ENCODE peak calls at places on chromosome 17, in ten cellular contexts. A is IMR-90; K is stomach; J is heart right ventricle; W is heart left ventricle; C is SK-N-SH; I is body of pancreas; S is CD8-positive, alpha-beta memory T cell; O is GM23338; X is vagina. F is an unnamed sample. For H3K4me1 and H3K27me3, the result is how much of the 10 kb centered on the place peaks cover.

GRCh38 chr17:5329784-5330557 is 47.9 kb downstream of the RABEP1 start:
- DNase-seq in A (peak), K (no peak), J (no peak), W (no peak), C (no peak), I (no peak), S (peak), O (no peak), X (no peak), F (no peak)

GRCh38 chr17:34623856-34624766 is 44.7 kb downstream of the TMEM132E start:
- DNase-seq in A (no peak), K (no peak), J (no peak), W (no peak), C (no peak), I (no peak), S (no peak), O (no peak), X (no peak), F (no peak)

GRCh38 chr17:50865060-50865867 is 890 bp downstream of the TOB1 start:
- DNase-seq in A (peak), K (peak), J (peak), W (peak), C (peak), I (peak), S (peak), O (peak), X (peak), F (peak)

GRCh38 chr17:69567130-69567529 is 152.6 kb downstream of the MAP2K6 start:
- DNase-seq in A (peak), K (no peak), J (no peak), W (no peak), C (no peak), I (no peak), S (no peak), O (peak), X (no peak), F (no peak)

GRCh38 chr17:61495161-61495857 is 43.1 kb downstream of the TBX4 start:
- DNase-seq in A (peak), K (no peak), J (no peak), W (no peak), C (no peak), I (no peak), S (no peak), O (no peak), X (no peak), F (no peak)

GRCh38 chr17:45265823-45266222 is 3.9 kb upstream of the SPATA32 start:
- DNase-seq in A (peak), K (no peak), J (no peak), W (no peak), C (no peak), I (no peak), S (no peak), O (no peak), X (no peak), F (no peak)

GRCh38 chr17:20122236-20122879 is 113.2 kb downstream of the SPECC1 start:
- DNase-seq in A (no peak), K (no peak), J (peak), W (no peak), C (no peak), I (no peak), S (no peak), O (no peak), X (no peak), F (no peak)

GRCh38 chr17:10649602-10650001 is 7.5 kb downstream of the MYH3 start:
- DNase-seq in A (no peak), K (no peak), J (no peak), W (no peak), C (no peak), I (no peak), S (no peak), O (no peak), X (no peak), F (no peak)

GRCh38 chr17:3012926-3013581 is 50.4 kb downstream of the OR1D5 start:
- DNase-seq in A (peak), K (peak), J (peak), W (peak), C (peak), I (peak), S (peak), O (peak), X (no peak), F (peak)

GRCh38 chr17:79947351-79948031 is 88.2 kb downstream of the TBC1D16 start:
- DNase-seq in A (peak), K (no peak), J (no peak), W (peak), C (no peak), I (no peak), S (no peak), O (no peak), X (no peak), F (no peak)
- H3K27ac ChIP-seq in A (no peak), K (no peak), J (no peak), W (no peak), C (no peak), I (no peak), S (no peak), O (peak), X (no peak), F (no peak)

GRCh38 chr17:74460996-74461395 is 5.4 kb upstream of the CD300A start:
- DNase-seq in A (no peak), K (no peak), J (no peak), W (no peak), C (no peak), I (no peak), S (no peak), O (no peak), X (no peak), F (no peak)

GRCh38 chr17:74457820-74458166 is 8.6 kb upstream of the CD300A start:
- DNase-seq in A (no peak), K (no peak), J (no peak), W (no peak), C (no peak), I (no peak), S (no peak), O (no peak), X (no peak), F (no peak)

GRCh38 chr17:74458835-74459234 is 7.6 kb upstream of the CD300A start:
- DNase-seq in A (no peak), K (no peak), J (no peak), W (no peak), C (no peak), I (no peak), S (no peak), O (no peak), X (no peak), F (no peak)

GRCh38 chr17:74461646-74462045 is 4.8 kb upstream of the CD300A start:
- DNase-seq in A (no peak), K (no peak), J (no peak), W (no peak), C (no peak), I (no peak), S (no peak), O (no peak), X (no peak), F (no peak)

GRCh38 chr17:74459622-74460021 is 6.8 kb upstream of the CD300A start:
- DNase-seq in A (no peak), K (no peak), J (no peak), W (no peak), C (no peak), I (no peak), S (no peak), O (no peak), X (no peak), F (no peak)
- H3K4me1 ChIP-seq in A (under half), K (under half), J (under half), W (under half), C (under half), I (under half), S (under half), O (under half), X (under half), F (under half)

GRCh38 chr17:31493656-31494155 is 102.2 kb downstream of the RAB11FIP4 start:
- DNase-seq in A (no peak), K (no peak), J (no peak), W (no peak), C (no peak), I (peak), S (no peak), O (no peak), X (no peak), F (no peak)
- H3K27me3 ChIP-seq in A (half or more), K (under half), J (under half), W (under half), C (under half), I (under half), S (under half), O (under half), X (under half), F (under half)

GRCh38 chr17:59746849-59747445 is 39.5 kb downstream of the VMP1 start:
- DNase-seq in A (peak), K (no peak), J (no peak), W (no peak), C (peak), I (no peak), S (peak), O (peak), X (no peak), F (no peak)
- H3K27ac ChIP-seq in A (peak), K (no peak), J (no peak), W (no peak), C (peak), I (no peak), S (no peak), O (peak), X (no peak), F (no peak)

GRCh38 chr17:73293480-73293911 is 18.3 kb downstream of the CDC42EP4 start:
- DNase-seq in A (peak), K (peak), J (no peak), W (peak), C (peak), I (peak), S (no peak), O (no peak), X (no peak), F (peak)
- H3K4me1 ChIP-seq in A (under half), K (half or more), J (half or more), W (half or more), C (under half), I (half or more), S (under half), O (under half), X (half or more), F (half or more)

GRCh38 chr17:79273660-79274059 is 199.0 kb downstream of the ENGASE start:
- DNase-seq in A (no peak), K (no peak), J (no peak), W (no peak), C (no peak), I (peak), S (no peak), O (no peak), X (no peak), F (no peak)

GRCh38 chr17:79272220-79272619 is 197.6 kb downstream of the ENGASE start:
- DNase-seq in A (no peak), K (no peak), J (no peak), W (no peak), C (peak), I (no peak), S (no peak), O (no peak), X (no peak), F (no peak)

GRCh38 chr17:79272666-79273219 is 198.1 kb downstream of the ENGASE start:
- DNase-seq in A (peak), K (no peak), J (no peak), W (no peak), C (peak), I (peak), S (no peak), O (no peak), X (no peak), F (no peak)

GRCh38 chr17:79269620-79270019 is 195.0 kb downstream of the ENGASE start:
- DNase-seq in A (no peak), K (no peak), J (no peak), W (no peak), C (no peak), I (no peak), S (no peak), O (peak), X (no peak), F (no peak)
- H3K27me3 ChIP-seq in A (under half), K (under half), J (half or more), W (half or more), C (under half), I (under half), S (under half), O (under half), X (under half), F (under half)

GRCh38 chr17:77379065-77379428 is 238.3 kb downstream of the SEC14L1 start:
- DNase-seq in A (no peak), K (no peak), J (no peak), W (no peak), C (peak), I (no peak), S (no peak), O (no peak), X (no peak), F (no peak)
- H3K27ac ChIP-seq in A (peak), K (peak), J (no peak), W (peak), C (peak), I (no peak), S (no peak), O (no peak), X (peak), F (no peak)

GRCh38 chr17:79850571-79851460 is 11.6 kb upstream of the CBX4 start:
- DNase-seq in A (peak), K (no peak), J (no peak), W (peak), C (no peak), I (no peak), S (no peak), O (no peak), X (no peak), F (no peak)
- H3K4me1 ChIP-seq in A (under half), K (under half), J (under half), W (under half), C (under half), I (under half), S (under half), O (under half), X (under half), F (under half)

GRCh38 chr17:39212200-39212810 is 12.2 kb downstream of the RPL19 start:
- DNase-seq in A (no peak), K (no peak), J (no peak), W (no peak), C (no peak), I (no peak), S (no peak), O (no peak), X (no peak), F (no peak)

GRCh38 chr17:39213852-39214251 is 11.9 kb downstream of the STAC2 start:
- DNase-seq in A (peak), K (peak), J (no peak), W (no peak), C (no peak), I (no peak), S (no peak), O (no peak), X (no peak), F (peak)

GRCh38 chr17:39209317-39210092 is 9.4 kb downstream of the RPL19 start:
- DNase-seq in A (peak), K (peak), J (peak), W (peak), C (peak), I (peak), S (peak), O (peak), X (no peak), F (peak)

GRCh38 chr17:39210093-39210434 is 10.0 kb downstream of the RPL19 start:
- DNase-seq in A (no peak), K (no peak), J (no peak), W (no peak), C (no peak), I (no peak), S (no peak), O (no peak), X (no peak), F (no peak)

DNA sequence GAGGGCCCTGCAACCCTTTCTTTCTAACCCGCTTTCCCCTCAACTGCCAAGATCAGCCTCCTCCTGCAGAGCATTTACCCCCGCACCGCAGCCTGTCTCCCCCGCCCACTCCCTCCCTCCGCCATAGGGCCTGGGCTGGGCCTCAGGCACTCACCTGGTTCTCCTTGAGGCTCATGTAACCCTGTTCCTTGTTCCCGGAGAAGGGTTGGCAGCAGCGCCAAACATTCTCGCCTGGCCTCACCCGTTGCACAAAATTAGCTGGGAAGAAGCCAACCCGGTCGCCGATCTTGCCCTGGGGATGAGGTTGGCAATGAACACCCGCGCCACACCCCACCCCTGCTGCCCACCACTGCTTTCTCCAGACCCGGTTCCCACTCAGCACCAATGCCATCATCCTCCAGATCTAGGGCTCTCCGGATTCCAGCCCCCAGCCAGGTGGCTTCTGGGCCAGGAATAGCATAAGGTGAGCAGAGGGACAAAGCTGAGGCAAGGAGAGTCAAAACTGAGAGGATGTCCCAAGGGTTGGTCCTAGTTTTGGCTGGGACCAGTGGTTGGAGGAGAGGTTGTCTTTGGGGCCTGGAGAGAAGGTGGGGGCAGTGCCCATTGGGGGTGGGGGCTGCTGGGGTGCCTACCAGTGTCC is 12.8 kb downstream of the STAC2 start:
- DNase-seq in A (no peak), K (peak), J (no peak), W (no peak), C (no peak), I (no peak), S (no peak), O (no peak), X (no peak), F (peak)
- H3K27me3 ChIP-seq in A (under half), K (under half), J (under half), W (under half), C (under half), I (under half), S (under half), O (under half), X (under half), F (under half)